ENCODE peak calls at places on chromosomes 7 and 10, in eight cellular contexts. M is body of pancreas, Y is BJ, L is MCF 10A, Z is transverse colon, U is B cell, O is colonic mucosa, C is kidney. S is an unnamed sample.

GRCh38 chr10:77036993-77037734 is 600.4 kb downstream of the KCNMA1 start:
- DNase-seq in M (no peak), Y (no peak), L (peak; percentile 34), Z (no peak), U (no peak), O (no peak), C (no peak), S (no peak)

GRCh38 chr7:388961-389701 is 99.2 kb downstream of the FOXL3 start:
- DNase-seq in M (no peak), Y (no peak), L (no peak), Z (no peak), U (no peak), O (peak; percentile 12), C (peak; percentile 54), S (no peak)

GRCh38 chr10:44387853-44388251 is 3.0 kb upstream of the CXCL12 start:
- DNase-seq in M (no peak), Y (no peak), L (no peak), Z (no peak), U (no peak), O (peak; percentile 13), C (peak; percentile 42), S (no peak)

GRCh38 chr7:113677811-113678210 is 241.0 kb downstream of the PPP1R3A start:
- DNase-seq in M (no peak), Y (no peak), L (no peak), Z (no peak), U (no peak), O (no peak), C (no peak), S (no peak)

GRCh38 chr10:88042162-88043100 is 179.0 kb downstream of the PTEN start:
- DNase-seq in M (peak; percentile 63), Y (peak; percentile 74), L (peak; percentile 92), Z (no peak), U (no peak), O (no peak), C (no peak), S (no peak)

GRCh38 chr10:131430716-131431402 is 119.3 kb upstream of the TCERG1L start:
- DNase-seq in M (peak; percentile 24), Y (no peak), L (no peak), Z (no peak), U (no peak), O (no peak), C (no peak), S (no peak)

GRCh38 chr10:14466256-14466655 is 135.5 kb upstream of the FRMD4A start:
- DNase-seq in M (no peak), Y (no peak), L (peak; percentile 56), Z (no peak), U (no peak), O (no peak), C (no peak), S (no peak)

GRCh38 chr10:32349968-32350738 is 3.2 kb upstream of the EPC1 start:
- DNase-seq in M (no peak), Y (no peak), L (no peak), Z (no peak), U (no peak), O (no peak), C (no peak), S (no peak)

GRCh38 chr7:39617010-39617409 is 6.4 kb upstream of the RALA start:
- DNase-seq in M (no peak), Y (no peak), L (no peak), Z (no peak), U (no peak), O (no peak), C (no peak), S (no peak)

GRCh38 chr7:101172005-101172853 is 6.9 kb upstream of the VGF start:
- DNase-seq in M (peak; percentile 36), Y (no peak), L (no peak), Z (no peak), U (peak; percentile 56), O (no peak), C (no peak), S (no peak)

GRCh38 chr10:97529685-97530465 is 31.2 kb downstream of the UBTD1 start:
- DNase-seq in M (no peak), Y (no peak), L (no peak), Z (no peak), U (no peak), O (no peak), C (peak; percentile 22), S (no peak)

GRCh38 chr7:45239486-45239885 is 81.9 kb downstream of the RAMP3 start:
- DNase-seq in M (no peak), Y (peak; percentile 2), L (peak; percentile 28), Z (no peak), U (no peak), O (no peak), C (no peak), S (no peak)

GRCh38 chr7:93574646-93575554 is at the start of gene CALCR:
- DNase-seq in M (no peak), Y (no peak), L (no peak), Z (no peak), U (no peak), O (no peak), C (peak; percentile 86), S (peak; percentile 19)

GRCh38 chr7:121610243-121610642 is 214.1 kb upstream of the FAM3C start:
- DNase-seq in M (no peak), Y (no peak), L (peak; percentile 8), Z (no peak), U (no peak), O (no peak), C (no peak), S (no peak)

GRCh38 chr10:118918689-118919088 is 110.8 kb upstream of the NANOS1 start:
- DNase-seq in M (no peak), Y (no peak), L (no peak), Z (no peak), U (no peak), O (no peak), C (no peak), S (no peak)

GRCh38 chr7:144384555-144385245 is 18.8 kb downstream of the NOBOX start:
- DNase-seq in M (no peak), Y (no peak), L (peak; percentile 66), Z (peak; percentile 38), U (no peak), O (peak; percentile 27), C (peak; percentile 77), S (no peak)

GRCh38 chr7:134140889-134141867 is 14.0 kb downstream of the LRGUK start:
- DNase-seq in M (peak; percentile 81), Y (peak; percentile 4), L (peak; percentile 66), Z (peak; percentile 61), U (peak; percentile 52), O (peak; percentile 62), C (peak; percentile 74), S (no peak)
- TF ChIP-seq CTCF in M (peak; percentile 77), Y (peak; percentile 95), L (peak; percentile 87), Z (peak; percentile 85), U (peak; percentile 95), O (peak; percentile 76), C (peak; percentile 81), S (peak; percentile 92)

GRCh38 chr10:111990734-111991133 is 192.8 kb downstream of the GPAM start:
- DNase-seq in M (no peak), Y (no peak), L (peak; percentile 18), Z (no peak), U (no peak), O (no peak), C (no peak), S (no peak)
- TF ChIP-seq CTCF in M (no peak), Y (no peak), L (no peak), Z (no peak), U (no peak), O (no peak), C (no peak), S (peak; percentile 37)

GRCh38 chr10:99330675-99330924 is 1.4 kb downstream of the CNNM1 start:
- DNase-seq in M (no peak), Y (no peak), L (no peak), Z (no peak), U (no peak), O (no peak), C (peak; percentile 54), S (no peak)

GRCh38 chr10:99329238-99329890 is at the start of gene CNNM1:
- DNase-seq in M (peak; percentile 63), Y (no peak), L (no peak), Z (no peak), U (no peak), O (peak; percentile 25), C (peak; percentile 79), S (no peak)

GRCh38 chr10:99329891-99330674 is 927 bp downstream of the CNNM1 start:
- DNase-seq in M (peak; percentile 74), Y (no peak), L (no peak), Z (no peak), U (no peak), O (no peak), C (peak; percentile 75), S (no peak)

GRCh38 chr10:99331207-99331803 is 2.1 kb downstream of the CNNM1 start:
- DNase-seq in M (no peak), Y (no peak), L (no peak), Z (no peak), U (no peak), O (no peak), C (no peak), S (no peak)

DNA sequence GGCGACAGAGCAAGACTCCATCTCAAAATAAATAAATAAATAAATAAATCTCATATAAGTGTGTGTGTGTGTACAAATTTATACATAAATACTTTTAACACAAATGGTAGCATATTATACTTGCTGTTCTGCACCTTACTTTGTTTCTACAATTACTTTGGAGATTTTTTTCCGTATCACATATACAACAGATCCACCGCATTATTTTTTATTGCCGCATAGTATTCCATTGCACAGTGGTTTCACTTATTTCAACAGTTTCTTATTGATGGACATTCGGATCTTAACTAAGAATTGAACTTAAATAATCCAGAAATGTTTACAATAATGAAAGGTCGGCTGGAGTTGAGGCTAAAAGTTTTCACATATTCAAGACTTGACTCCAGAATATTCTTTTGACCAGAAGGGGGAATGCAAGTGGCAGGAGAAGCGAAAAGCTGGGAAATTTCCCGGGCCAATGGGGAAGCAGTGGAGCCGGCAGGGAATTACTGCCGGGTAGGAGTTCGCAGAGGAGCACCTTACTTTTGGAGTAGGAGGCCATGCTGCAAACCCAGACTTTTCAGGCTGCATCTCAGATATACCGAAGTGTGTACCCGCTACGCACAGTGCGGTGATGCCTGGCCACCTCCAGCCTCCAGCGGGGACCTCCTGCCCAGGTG is 448 bp upstream of the CNNM1 start:
- DNase-seq in M (no peak), Y (no peak), L (no peak), Z (no peak), U (no peak), O (no peak), C (no peak), S (no peak)
- TF ChIP-seq CTCF in M (no peak), Y (peak; percentile 17), L (no peak), Z (no peak), U (no peak), O (no peak), C (no peak), S (no peak)

GRCh38 chr10:104300002-104300735 is 31.2 kb downstream of the GSTO2 start:
- DNase-seq in M (no peak), Y (peak; percentile 95), L (peak; percentile 72), Z (no peak), U (no peak), O (no peak), C (no peak), S (no peak)

GRCh38 chr10:104296687-104297436 is 27.9 kb downstream of the GSTO2 start:
- DNase-seq in M (no peak), Y (no peak), L (no peak), Z (no peak), U (no peak), O (no peak), C (no peak), S (no peak)

GRCh38 chr10:104299031-104299904 is 30.3 kb downstream of the GSTO2 start:
- DNase-seq in M (no peak), Y (peak; percentile 36), L (no peak), Z (no peak), U (no peak), O (no peak), C (no peak), S (no peak)

GRCh38 chr10:104300736-104301292 is 31.8 kb downstream of the GSTO2 start:
- DNase-seq in M (peak; percentile 76), Y (peak; percentile 94), L (peak; percentile 90), Z (peak; percentile 65), U (no peak), O (no peak), C (no peak), S (no peak)

GRCh38 chr10:104297697-104298660 is 29.0 kb downstream of the GSTO2 start:
- DNase-seq in M (no peak), Y (peak; percentile 46), L (no peak), Z (no peak), U (no peak), O (no peak), C (no peak), S (no peak)
- TF ChIP-seq CTCF in M (no peak), Y (peak; percentile 73), L (peak; percentile 34), Z (peak; percentile 10), U (peak; percentile 41), O (no peak), C (no peak), S (peak; percentile 22)

S was measured in D721Med.